ENCODE peak calls at places on chromosomes 5 and 9, in six cellular contexts. K is AG09309, R is A549, H is tibial nerve, I is choroid plexus epithelial cell, F is fibroblast of the aortic adventitia. L is an unnamed sample.
A peak's percentile ranks its signal among the peaks of the same experiment; 100 is the strongest.

GRCh38 chr5:133226186-133226585 is 174.4 kb downstream of the HSPA4 start:
- DNase-seq in K (no peak), R (no peak), H (no peak), I (no peak), F (no peak), L (no peak)

GRCh38 chr9:128150594-128151342 is 1.5 kb downstream of the LCN2 start:
- DNase-seq in K (no peak), R (peak; percentile 42), H (no peak), I (no peak), F (no peak), L (no peak)

GRCh38 chr9:130122465-130122864 is 49.7 kb upstream of the NCS1 start:
- DNase-seq in K (no peak), R (no peak), H (no peak), I (no peak), F (no peak), L (no peak)

GRCh38 chr5:159854916-159855315 is 61.4 kb upstream of the ADRA1B start:
- DNase-seq in K (no peak), R (no peak), H (no peak), I (peak; percentile 67), F (no peak), L (no peak)

GRCh38 chr5:120386981-120387380 is 77.1 kb upstream of the PRR16 start:
- DNase-seq in K (no peak), R (no peak), H (no peak), I (no peak), F (no peak), L (no peak)

GRCh38 chr5:121853853-121854252 is 2.2 kb downstream of the FTMT start:
- DNase-seq in K (no peak), R (no peak), H (no peak), I (no peak), F (no peak), L (no peak)

GRCh38 chr5:101678494-101679193 is 617.4 kb downstream of the SLCO4C1 start:
- DNase-seq in K (peak; percentile 3), R (peak; percentile 76), H (peak; percentile 83), I (peak; percentile 69), F (peak; percentile 61), L (peak; percentile 44)

GRCh38 chr5:66850354-66851075 is 254.3 kb downstream of the MAST4 start:
- DNase-seq in K (peak; percentile 23), R (no peak), H (no peak), I (peak; percentile 64), F (peak; percentile 60), L (peak; percentile 64)

GRCh38 chr5:14759744-14760547 is 95.4 kb downstream of the OTULIN start:
- DNase-seq in K (no peak), R (no peak), H (no peak), I (no peak), F (no peak), L (no peak)

GRCh38 chr5:386432-387341 is 56.3 kb upstream of the EXOC3 start:
- DNase-seq in K (no peak), R (no peak), H (no peak), I (peak; percentile 44), F (peak; percentile 45), L (no peak)

GRCh38 chr5:78724061-78724460 is 75.5 kb upstream of the LHFPL2 start:
- DNase-seq in K (no peak), R (no peak), H (no peak), I (no peak), F (no peak), L (no peak)

GRCh38 chr9:114216081-114216480 is 60.7 kb downstream of the COL27A1 start:
- DNase-seq in K (no peak), R (no peak), H (no peak), I (peak; percentile 69), F (peak; percentile 66), L (peak; percentile 63)

GRCh38 chr9:81557957-81558791 is 131.2 kb downstream of the TLE1 start:
- DNase-seq in K (peak; percentile 89), R (no peak), H (peak; percentile 42), I (peak; percentile 79), F (peak; percentile 98), L (peak; percentile 98)

GRCh38 chr5:17976404-17976803 is 342.1 kb downstream of the TAF11L14 start:
- DNase-seq in K (no peak), R (no peak), H (no peak), I (no peak), F (no peak), L (no peak)

GRCh38 chr9:12958708-12959107 is 183.9 kb downstream of the LURAP1L start:
- DNase-seq in K (no peak), R (no peak), H (no peak), I (no peak), F (no peak), L (no peak)

GRCh38 chr5:36444582-36444999 is 142.9 kb upstream of the RANBP3L start:
- DNase-seq in K (no peak), R (no peak), H (peak; percentile 41), I (no peak), F (peak; percentile 88), L (peak; percentile 67)

GRCh38 chr5:73935719-73936118 is 309.7 kb downstream of the ARHGEF28 start:
- DNase-seq in K (no peak), R (no peak), H (no peak), I (peak; percentile 34), F (no peak), L (no peak)

GRCh38 chr5:31156761-31157160 is 36.7 kb upstream of the CDH6 start:
- DNase-seq in K (no peak), R (no peak), H (no peak), I (no peak), F (no peak), L (no peak)

GRCh38 chr9:130535818-130536521 is 43.4 kb upstream of the FUBP3 start:
- DNase-seq in K (peak; percentile 37), R (no peak), H (no peak), I (peak; percentile 17), F (peak; percentile 65), L (peak; percentile 39)

GRCh38 chr5:76808142-76808691 is 10.6 kb upstream of the F2RL1 start:
- DNase-seq in K (no peak), R (no peak), H (no peak), I (peak; percentile 45), F (no peak), L (no peak)

GRCh38 chr9:95907794-95908193 is 32.3 kb downstream of the ERCC6L2 start:
- DNase-seq in K (no peak), R (no peak), H (no peak), I (peak; percentile 2), F (no peak), L (no peak)

GRCh38 chr5:153081385-153081784 is 409.1 kb upstream of the GRIA1 start:
- DNase-seq in K (no peak), R (no peak), H (no peak), I (no peak), F (no peak), L (no peak)

GRCh38 chr9:128771094-128771721 is 519 bp downstream of the ZER1 start:
- DNase-seq in K (no peak), R (no peak), H (no peak), I (peak; percentile 43), F (peak; percentile 15), L (peak; percentile 12)

GRCh38 chr5:33423018-33423630 is 17.6 kb upstream of the TARS1 start:
- DNase-seq in K (no peak), R (peak; percentile 39), H (no peak), I (peak; percentile 74), F (peak; percentile 88), L (peak; percentile 63)

GRCh38 chr5:103345461-103345860 is 86.9 kb downstream of the MACIR start:
- DNase-seq in K (no peak), R (no peak), H (no peak), I (no peak), F (no peak), L (no peak)

DNA sequence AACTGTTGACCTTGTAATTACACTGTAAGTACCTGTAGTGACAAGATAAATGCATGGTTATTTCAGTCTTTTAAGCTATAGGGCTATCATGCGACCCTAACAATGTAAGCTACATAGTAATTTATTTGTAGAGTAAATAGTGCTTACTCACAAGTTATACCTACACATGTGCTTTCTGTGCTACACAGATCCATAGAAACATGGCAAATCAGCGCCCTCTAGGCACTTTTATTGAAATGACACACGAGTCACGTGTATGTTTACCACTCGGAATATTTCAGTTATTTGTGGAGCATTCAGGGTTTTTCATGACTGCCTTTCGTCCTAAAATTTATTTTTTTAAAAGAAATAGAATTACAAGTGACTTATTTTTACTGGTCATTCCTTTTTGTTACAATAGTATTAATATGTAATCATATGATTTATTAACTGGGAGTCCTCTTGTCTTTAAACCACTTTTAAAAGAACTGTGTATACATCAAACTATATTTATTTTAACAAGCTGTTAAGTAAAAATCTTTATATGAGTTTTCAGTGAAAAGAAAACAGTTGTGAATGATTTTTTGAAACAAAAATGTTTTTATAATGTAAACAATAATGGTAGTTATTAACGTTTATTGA is 1242.3 kb upstream of the WWC1 start:
- DNase-seq in K (no peak), R (peak; percentile 44), H (peak; percentile 53), I (peak; percentile 45), F (peak; percentile 6), L (peak; percentile 3)
- TF ChIP-seq CTCF in K (peak; percentile 15), R (peak; percentile 53), H (peak; percentile 53), I (peak; percentile 38), F (no peak), L (peak; percentile 48)

GRCh38 chr5:126490167-126490937 is 67.1 kb downstream of the GRAMD2B start:
- DNase-seq in K (no peak), R (no peak), H (peak; percentile 47), I (peak; percentile 86), F (peak; percentile 66), L (peak; percentile 90)
- TF ChIP-seq CTCF in K (peak; percentile 41), R (no peak), H (no peak), I (peak; percentile 54), F (peak; percentile 24), L (peak; percentile 37)

GRCh38 chr5:68249520-68249919 is 34.0 kb downstream of the PIK3R1 start:
- DNase-seq in K (no peak), R (no peak), H (no peak), I (no peak), F (no peak), L (no peak)
- TF ChIP-seq CTCF in K (no peak), R (no peak), H (no peak), I (no peak), F (no peak), L (no peak)

GRCh38 chr9:30065888-30066287 is 2318.6 kb upstream of the ACO1 start:
- DNase-seq in K (no peak), R (peak; percentile 28), H (no peak), I (peak; percentile 0), F (no peak), L (no peak)
- TF ChIP-seq CTCF in K (no peak), R (no peak), H (no peak), I (peak; percentile 24), F (no peak), L (no peak)

GRCh38 chr5:155591273-155591672 is 577.7 kb downstream of the KIF4B start:
- DNase-seq in K (no peak), R (no peak), H (no peak), I (no peak), F (no peak), L (no peak)

DNA sequence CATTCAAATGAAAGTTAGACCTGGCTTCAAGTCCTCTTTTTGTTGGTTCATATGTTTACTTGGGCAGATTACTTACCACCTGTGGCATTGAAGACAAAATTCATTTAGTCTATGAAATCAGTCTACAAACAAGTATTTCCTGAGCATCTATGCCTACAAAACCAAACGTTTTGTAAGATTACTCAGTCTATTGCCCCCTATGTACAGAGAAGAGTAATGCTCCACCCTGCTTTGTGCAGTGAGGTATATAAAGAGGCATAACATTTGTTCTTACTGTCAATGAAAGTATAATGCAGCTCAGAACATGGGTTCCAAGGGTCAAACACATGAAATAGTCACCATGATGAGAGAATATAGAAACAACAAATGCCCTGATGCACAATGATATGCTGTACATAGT is 580.7 kb downstream of the KIF4B start:
- DNase-seq in K (no peak), R (no peak), H (no peak), I (no peak), F (no peak), L (no peak)
- TF ChIP-seq CTCF in K (no peak), R (no peak), H (no peak), I (no peak), F (no peak), L (no peak)

GRCh38 chr9:37407468-37407867 is 15.0 kb upstream of the GRHPR start:
- DNase-seq in K (no peak), R (peak; percentile 42), H (no peak), I (no peak), F (no peak), L (no peak)
- TF ChIP-seq CTCF in K (peak; percentile 23), R (peak; percentile 29), H (no peak), I (peak; percentile 39), F (no peak), L (peak; percentile 12)